ENCODE peak calls at places on chromosomes 12 and 14, in four cellular contexts. One of them, this sample, is unnamed.

GRCh38 chr12:23536293-23536692 is 413.2 kb downstream of the SOX5 start:
- DNase-seq in IMR-90: no peak
- DNase-seq in H1: no peak
- DNase-seq in H9: no peak
- DNase-seq in this sample: no peak

GRCh38 chr12:13039557-13039956 is 4.6 kb upstream of the FAM234B start:
- DNase-seq in IMR-90: no peak
- DNase-seq in H1: no peak
- DNase-seq in H9: no peak
- DNase-seq in this sample: no peak

GRCh38 chr12:44286336-44286735 is 450.5 kb downstream of the TMEM117 start:
- DNase-seq in IMR-90: peak; percentile 35
- DNase-seq in H1: no peak
- DNase-seq in H9: no peak
- DNase-seq in this sample: no peak

GRCh38 chr14:53539489-53540126 is 386.5 kb upstream of the DDHD1 start:
- DNase-seq in IMR-90: peak; percentile 83
- DNase-seq in H1: peak; percentile 70
- DNase-seq in H9: peak; percentile 80
- DNase-seq in this sample: peak; percentile 87

GRCh38 chr12:39722511-39722910 is 102.9 kb upstream of the ABCD2 start:
- DNase-seq in IMR-90: no peak
- DNase-seq in H1: no peak
- DNase-seq in H9: no peak
- DNase-seq in this sample: no peak

GRCh38 chr12:70719672-70720420 is 82.6 kb upstream of the PTPRB start:
- DNase-seq in IMR-90: peak; percentile 36
- DNase-seq in H1: peak; percentile 23
- DNase-seq in H9: peak; percentile 79
- DNase-seq in this sample: peak; percentile 59

GRCh38 chr12:86719381-86719780 is 463.2 kb upstream of the MGAT4C start:
- DNase-seq in IMR-90: peak; percentile 67
- DNase-seq in H1: no peak
- DNase-seq in H9: no peak
- DNase-seq in this sample: no peak

GRCh38 chr14:72646861-72647528 is 246.9 kb downstream of the DPF3 start:
- DNase-seq in IMR-90: peak; percentile 88
- DNase-seq in H1: no peak
- DNase-seq in H9: no peak
- DNase-seq in this sample: no peak

GRCh38 chr14:106518054-106518943 is 991.9 kb downstream of the TMEM121 start:
- DNase-seq in IMR-90: no peak
- DNase-seq in H1: no peak
- DNase-seq in H9: no peak
- DNase-seq in this sample: no peak

GRCh38 chr12:57149309-57149900 is 2.0 kb upstream of the LRP1-AS start:
- DNase-seq in IMR-90: peak; percentile 61
- DNase-seq in H1: no peak
- DNase-seq in H9: no peak
- DNase-seq in this sample: no peak

GRCh38 chr12:48788852-48789775 is at the start of gene ADCY6:
- DNase-seq in IMR-90: peak; percentile 70
- DNase-seq in H1: no peak
- DNase-seq in H9: peak; percentile 86
- DNase-seq in this sample: peak; percentile 86

GRCh38 chr12:11906284-11906935 is 164.3 kb upstream of the BCL2L14 start:
- DNase-seq in IMR-90: peak; percentile 63
- DNase-seq in H1: no peak
- DNase-seq in H9: no peak
- DNase-seq in this sample: no peak

GRCh38 chr14:106372870-106373657 is 846.7 kb downstream of the TMEM121 start:
- DNase-seq in IMR-90: no peak
- DNase-seq in H1: no peak
- DNase-seq in H9: no peak
- DNase-seq in this sample: peak; percentile 10

GRCh38 chr12:9943244-9943643 is 11.1 kb upstream of the CLEC2A start:
- DNase-seq in IMR-90: no peak
- DNase-seq in H1: no peak
- DNase-seq in H9: peak; percentile 45
- DNase-seq in this sample: no peak

GRCh38 chr12:111084172-111084571 is 163.8 kb upstream of the MYL2 start:
- DNase-seq in IMR-90: no peak
- DNase-seq in H1: no peak
- DNase-seq in H9: no peak
- DNase-seq in this sample: no peak

GRCh38 chr12:122031342-122032216 is 9.9 kb downstream of the BCL7A start:
- DNase-seq in IMR-90: no peak
- DNase-seq in H1: peak; percentile 36
- DNase-seq in H9: peak; percentile 90
- DNase-seq in this sample: peak; percentile 59

GRCh38 chr14:27427796-27428195 is 830.0 kb upstream of the NOVA1 start:
- DNase-seq in IMR-90: no peak
- DNase-seq in H1: no peak
- DNase-seq in H9: no peak
- DNase-seq in this sample: no peak

GRCh38 chr12:85688837-85689236 is 147.4 kb downstream of the RASSF9 start:
- DNase-seq in IMR-90: no peak
- DNase-seq in H1: no peak
- DNase-seq in H9: no peak
- DNase-seq in this sample: no peak

GRCh38 chr14:68785817-68786490 is 6.9 kb downstream of the ZFP36L1 start:
- DNase-seq in IMR-90: no peak
- DNase-seq in H1: no peak
- DNase-seq in H9: no peak
- DNase-seq in this sample: peak; percentile 14

GRCh38 chr12:116210131-116210530 is 67.4 kb downstream of the MED13L start:
- DNase-seq in IMR-90: peak; percentile 42
- DNase-seq in H1: no peak
- DNase-seq in H9: no peak
- DNase-seq in this sample: no peak

GRCh38 chr12:61993734-61994345 is 266.4 kb upstream of the USP15 start:
- DNase-seq in IMR-90: peak; percentile 6
- DNase-seq in H1: no peak
- DNase-seq in H9: no peak
- DNase-seq in this sample: peak; percentile 76

GRCh38 chr12:40152783-40153383 is 47.0 kb upstream of the SLC2A13 start:
- DNase-seq in IMR-90: peak; percentile 32
- DNase-seq in H1: no peak
- DNase-seq in H9: no peak
- DNase-seq in this sample: peak; percentile 40

GRCh38 chr12:56836317-56836716 is 73.2 kb downstream of the HSD17B6 start:
- DNase-seq in IMR-90: no peak
- DNase-seq in H1: no peak
- DNase-seq in H9: no peak
- DNase-seq in this sample: peak; percentile 32

GRCh38 chr12:100199347-100200136 is 1.1 kb upstream of the ACTR6 start:
- DNase-seq in IMR-90: no peak
- DNase-seq in H1: peak; percentile 23
- DNase-seq in H9: peak; percentile 95
- DNase-seq in this sample: peak; percentile 79

GRCh38 chr12:65419284-65420072 is 141.0 kb downstream of the MSRB3 start:
- DNase-seq in IMR-90: no peak
- DNase-seq in H1: no peak
- DNase-seq in H9: no peak
- DNase-seq in this sample: no peak

GRCh38 chr12:110355080-110355479 is 48.4 kb downstream of the ANAPC7 start:
- DNase-seq in IMR-90: no peak
- DNase-seq in H1: no peak
- DNase-seq in H9: peak; percentile 74
- DNase-seq in this sample: peak; percentile 54

GRCh38 chr12:121773011-121773777 is 20.3 kb downstream of the RHOF start:
- DNase-seq in IMR-90: peak; percentile 58
- DNase-seq in H1: no peak
- DNase-seq in H9: peak; percentile 92
- DNase-seq in this sample: peak; percentile 81

GRCh38 chr14:77622562-77622961 is 6.1 kb upstream of the SPTLC2 start:
- DNase-seq in IMR-90: no peak
- DNase-seq in H1: no peak
- DNase-seq in H9: no peak
- DNase-seq in this sample: no peak

GRCh38 chr12:50574621-50575348 is 70.0 kb downstream of the DIP2B start:
- DNase-seq in IMR-90: peak; percentile 32
- DNase-seq in H1: no peak
- DNase-seq in H9: no peak
- DNase-seq in this sample: no peak

GRCh38 chr14:41901089-41901488 is 294.4 kb downstream of the LRFN5 start:
- DNase-seq in IMR-90: no peak
- DNase-seq in H1: no peak
- DNase-seq in H9: no peak
- DNase-seq in this sample: no peak

GRCh38 chr12:29278673-29279420 is 102.1 kb downstream of the ERGIC2 start:
- DNase-seq in IMR-90: no peak
- DNase-seq in H1: no peak
- DNase-seq in H9: no peak
- DNase-seq in this sample: no peak

GRCh38 chr12:124752437-124753229 is 111.0 kb downstream of the SCARB1 start:
- DNase-seq in IMR-90: no peak
- DNase-seq in H1: no peak
- DNase-seq in H9: no peak
- DNase-seq in this sample: no peak

GRCh38 chr12:7486512-7486911 is 17.1 kb downstream of the CD163 start:
- DNase-seq in IMR-90: no peak
- DNase-seq in H1: no peak
- DNase-seq in H9: no peak
- DNase-seq in this sample: no peak

GRCh38 chr12:27236498-27236897 is 7.6 kb upstream of the STK38L start:
- DNase-seq in IMR-90: peak; percentile 50
- DNase-seq in H1: no peak
- DNase-seq in H9: no peak
- DNase-seq in this sample: no peak

GRCh38 chr12:94644622-94645021 is 5.7 kb downstream of the TMCC3 start:
- DNase-seq in IMR-90: peak; percentile 49
- DNase-seq in H1: no peak
- DNase-seq in H9: no peak
- DNase-seq in this sample: no peak

GRCh38 chr14:54627718-54628345 is 60.9 kb downstream of the SAMD4A start:
- DNase-seq in IMR-90: peak; percentile 69
- DNase-seq in H1: no peak
- DNase-seq in H9: no peak
- DNase-seq in this sample: peak; percentile 86

GRCh38 chr12:22050078-22050477 is 4.1 kb downstream of the CMAS start:
- DNase-seq in IMR-90: no peak
- DNase-seq in H1: no peak
- DNase-seq in H9: no peak
- DNase-seq in this sample: no peak

GRCh38 chr12:121637231-121637914 is 11.0 kb downstream of the ORAI1 start:
- DNase-seq in IMR-90: no peak
- DNase-seq in H1: no peak
- DNase-seq in H9: peak; percentile 37
- DNase-seq in this sample: no peak

GRCh38 chr12:54564768-54565167 is 15.4 kb downstream of the PDE1B start:
- DNase-seq in IMR-90: no peak
- DNase-seq in H1: peak; percentile 59
- DNase-seq in H9: peak; percentile 89
- DNase-seq in this sample: peak; percentile 65

DNA sequence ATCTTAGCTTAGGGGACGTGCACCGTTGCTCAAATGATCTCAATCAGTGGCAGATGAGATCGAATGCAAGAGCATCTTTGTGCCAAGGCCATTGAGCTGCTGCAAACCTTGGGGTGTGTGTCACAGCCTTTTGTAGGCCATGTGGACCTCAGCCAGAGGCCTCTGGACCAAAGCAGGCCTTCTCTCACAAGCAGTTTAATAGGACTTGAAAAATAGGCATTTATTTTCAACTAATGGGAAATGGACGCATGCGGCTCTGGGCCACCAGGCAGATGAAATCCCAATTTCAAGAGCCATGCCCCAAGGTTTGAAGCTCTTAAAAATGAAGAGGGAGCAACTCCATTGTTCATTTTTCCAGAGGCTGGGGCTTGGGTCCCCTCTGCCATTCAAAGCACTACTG is 87.3 kb downstream of the TTC7B start:
- DNase-seq in IMR-90: no peak
- DNase-seq in H1: no peak
- DNase-seq in H9: no peak
- DNase-seq in this sample: no peak
- H4K5ac ChIP-seq in IMR-90: no peak overlapping the region
- H4K5ac ChIP-seq in H1: no peak overlapping the region
- H4K5ac ChIP-seq in H9: no peak overlapping the region
- H4K5ac ChIP-seq in this sample: no peak overlapping the region

GRCh38 chr12:131747276-131747675 is 36.4 kb downstream of the SFSWAP start:
- DNase-seq in IMR-90: no peak
- DNase-seq in H1: no peak
- DNase-seq in H9: no peak
- DNase-seq in this sample: no peak
- H3K79me1 ChIP-seq in IMR-90: peaks cover 17% of the 10 kb centered on the region
- H3K79me1 ChIP-seq in H1: peaks cover 4% of the 10 kb centered on the region
- H3K79me1 ChIP-seq in H9: no peaks in the 10 kb centered on the region
- H3K79me1 ChIP-seq in this sample: peaks cover 9% of the 10 kb centered on the region

GRCh38 chr14:91317381-91318313 is 73.1 kb upstream of the GPR68 start:
- DNase-seq in IMR-90: no peak
- DNase-seq in H1: no peak
- DNase-seq in H9: no peak
- DNase-seq in this sample: no peak
- H4K5ac ChIP-seq in IMR-90: no peak overlapping the region
- H4K5ac ChIP-seq in H1: no peak overlapping the region
- H4K5ac ChIP-seq in H9: no peak overlapping the region
- H4K5ac ChIP-seq in this sample: no peak overlapping the region

DNA sequence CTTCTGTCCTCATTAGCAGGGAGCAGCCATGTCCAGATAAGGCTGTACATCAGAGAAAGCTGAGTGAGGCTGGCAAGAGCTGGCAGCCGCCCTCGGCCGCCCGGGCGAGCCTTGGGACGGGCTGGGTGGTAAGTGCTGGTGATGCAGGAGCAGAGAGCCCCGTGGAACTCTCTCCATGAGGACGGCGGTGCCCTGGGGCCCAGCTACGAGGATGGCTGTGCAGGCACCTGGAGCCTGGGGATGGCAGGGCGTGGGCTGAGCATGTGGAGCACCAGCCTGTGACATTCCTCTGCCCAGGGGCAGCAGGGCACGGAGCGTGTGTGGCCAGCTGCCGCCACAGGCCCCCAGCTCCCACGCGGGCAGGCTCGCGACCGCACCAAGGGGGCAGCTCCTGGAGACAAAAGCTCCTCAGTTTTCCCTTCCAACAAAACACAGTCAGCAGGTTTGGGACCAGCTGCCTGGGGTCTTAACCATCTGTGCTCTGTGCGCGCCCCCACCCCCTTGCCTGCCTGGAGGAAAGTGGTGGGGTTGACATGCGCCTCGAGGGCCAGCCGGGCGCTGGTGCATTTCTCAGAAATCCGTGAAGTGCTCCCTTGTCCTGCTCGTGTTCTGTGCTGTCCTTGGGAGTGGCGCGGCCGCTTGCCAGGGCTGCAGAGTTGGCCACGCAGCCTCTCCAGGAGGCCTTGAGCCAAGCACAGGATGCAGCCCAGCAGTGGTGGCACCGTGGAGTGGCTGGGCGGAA is 21.4 kb downstream of the PACS2 start:
- DNase-seq in IMR-90: no peak
- DNase-seq in H1: no peak
- DNase-seq in H9: no peak
- DNase-seq in this sample: no peak
- H3K79me1 ChIP-seq in IMR-90: peaks cover 11% of the 10 kb centered on the region
- H3K79me1 ChIP-seq in H1: peaks cover 32% of the 10 kb centered on the region
- H3K79me1 ChIP-seq in H9: peaks cover 5% of the 10 kb centered on the region
- H3K79me1 ChIP-seq in this sample: peaks cover 13% of the 10 kb centered on the region

GRCh38 chr14:24263848-24264247 is 871 bp upstream of the TGM1 start:
- DNase-seq in IMR-90: no peak
- DNase-seq in H1: no peak
- DNase-seq in H9: no peak
- DNase-seq in this sample: peak; percentile 2
- H4K5ac ChIP-seq in IMR-90: no peak overlapping the region
- H4K5ac ChIP-seq in H1: no peak overlapping the region
- H4K5ac ChIP-seq in H9: no peak overlapping the region
- H4K5ac ChIP-seq in this sample: no peak overlapping the region

This sample was measured in mesendoderm.